ENCODE peak calls at places on chromosomes 3 and 15, in ten cellular contexts. U is endodermal cell; B is GDM1; A is HT-29; K is epithelial cell of proximal tubule; E is RCC 7860; O is T-cell; N is NCI-H2081; I is activated naive CD4-positive, alpha-beta T cell; W is A172. Q is an unnamed sample.

GRCh38 chr15:98241032-98241554 is 280.6 kb downstream of the ARRDC4 start:
- DNase-seq in U (no peak), B (no peak), A (peak; percentile 22), K (no peak), E (no peak), O (no peak), N (no peak), I (no peak), W (no peak), Q (no peak)

GRCh38 chr3:169453256-169454059 is 210.1 kb downstream of the MECOM start:
- DNase-seq in U (no peak), B (no peak), A (peak; percentile 48), K (no peak), E (no peak), O (no peak), N (peak; percentile 97), I (no peak), W (peak; percentile 38), Q (no peak)

GRCh38 chr15:92812271-92812670 is 87.9 kb upstream of the CHD2 start:
- DNase-seq in U (no peak), B (no peak), A (no peak), K (no peak), E (no peak), O (no peak), N (no peak), I (no peak), W (no peak), Q (no peak)

GRCh38 chr3:1953519-1953918 is 145.1 kb upstream of the CNTN4 start:
- DNase-seq in U (no peak), B (no peak), A (no peak), K (no peak), E (no peak), O (no peak), N (no peak), I (no peak), W (no peak), Q (no peak)

GRCh38 chr15:53581513-53581912 is 177.9 kb downstream of the WDR72 start:
- DNase-seq in U (no peak), B (no peak), A (no peak), K (no peak), E (no peak), O (no peak), N (no peak), I (no peak), W (no peak), Q (no peak)

GRCh38 chr3:196868297-196868661 is 559 bp downstream of the SENP5 start:
- DNase-seq in U (peak; percentile 75), B (no peak), A (peak; percentile 44), K (no peak), E (no peak), O (peak; percentile 2), N (peak; percentile 59), I (no peak), W (peak; percentile 28), Q (no peak)

GRCh38 chr3:71681224-71681668 is 44.0 kb downstream of the EIF4E3 start:
- DNase-seq in U (peak; percentile 82), B (peak; percentile 40), A (peak; percentile 52), K (no peak), E (peak; percentile 14), O (peak; percentile 33), N (no peak), I (no peak), W (peak; percentile 41), Q (peak; percentile 11)

GRCh38 chr15:67307156-67307555 is 52.6 kb downstream of the IQCH start:
- DNase-seq in U (no peak), B (no peak), A (no peak), K (no peak), E (no peak), O (no peak), N (no peak), I (no peak), W (no peak), Q (no peak)

GRCh38 chr3:134652409-134652831 is 1.6 kb upstream of the KY start:
- DNase-seq in U (no peak), B (no peak), A (no peak), K (no peak), E (peak; percentile 38), O (no peak), N (no peak), I (no peak), W (peak; percentile 33), Q (no peak)

GRCh38 chr3:117874028-117874765 is 1160.4 kb downstream of the IGSF11 start:
- DNase-seq in U (peak; percentile 48), B (no peak), A (no peak), K (no peak), E (no peak), O (no peak), N (no peak), I (no peak), W (no peak), Q (no peak)

GRCh38 chr3:133540896-133541674 is 32.4 kb upstream of the CDV3 start:
- DNase-seq in U (no peak), B (no peak), A (peak; percentile 81), K (peak; percentile 91), E (peak; percentile 99), O (no peak), N (no peak), I (no peak), W (peak; percentile 94), Q (no peak)

GRCh38 chr3:141384157-141384556 is 15.9 kb downstream of the ZBTB38 start:
- DNase-seq in U (no peak), B (no peak), A (no peak), K (no peak), E (no peak), O (no peak), N (peak; percentile 92), I (no peak), W (peak; percentile 10), Q (no peak)

GRCh38 chr3:80244390-80244789 is 476.6 kb upstream of the ROBO1 start:
- DNase-seq in U (no peak), B (no peak), A (no peak), K (no peak), E (no peak), O (no peak), N (no peak), I (no peak), W (no peak), Q (no peak)

GRCh38 chr3:9769426-9770275 is at the start of gene CAMK1:
- DNase-seq in U (peak; percentile 92), B (no peak), A (no peak), K (no peak), E (peak; percentile 15), O (peak; percentile 49), N (peak; percentile 73), I (peak; percentile 8), W (peak; percentile 35), Q (peak; percentile 57)

GRCh38 chr3:98010194-98010882 is 24.8 kb downstream of the GABRR3 start:
- DNase-seq in U (peak; percentile 47), B (no peak), A (no peak), K (no peak), E (no peak), O (no peak), N (no peak), I (no peak), W (no peak), Q (no peak)

GRCh38 chr3:115710799-115711198 is 87.5 kb downstream of the GAP43 start:
- DNase-seq in U (no peak), B (no peak), A (no peak), K (no peak), E (no peak), O (no peak), N (no peak), I (no peak), W (no peak), Q (no peak)

GRCh38 chr3:129502641-129503386 is 25.6 kb upstream of the RHO start:
- DNase-seq in U (no peak), B (no peak), A (no peak), K (no peak), E (no peak), O (no peak), N (peak; percentile 95), I (no peak), W (no peak), Q (no peak)

GRCh38 chr15:31502541-31503229 is 176.1 kb downstream of the KLF13 start:
- DNase-seq in U (no peak), B (no peak), A (no peak), K (no peak), E (no peak), O (no peak), N (no peak), I (no peak), W (no peak), Q (no peak)

Q was measured in stimulated activated naive B cell treated with anti-CD40 and anti-IgM and Interleukin-4, amounts not matched to agents 10 μg/mL and 1 μg/mL and 100 μg/mL, for 72 hours.